ENCODE peak calls at places on chromosomes 3 and 15, in ten cellular contexts. Q is choroid plexus epithelial cell; T is progenitor cell of endocrine pancreas; A is CD8-positive, alpha-beta T cell; R is nephron progenitor cell; D is dorsolateral prefrontal cortex; L is left ventricle myocardium inferior; H is GM20000; O is body of pancreas; M is fibroblast of lung. K is an unnamed sample.
A peak's percentile ranks its signal among the peaks of the same experiment; 100 is the strongest.

GRCh38 chr15:70034596-70034995 is 63.1 kb downstream of the TLE3 start:
- DNase-seq in Q (no peak), T (no peak), A (no peak), R (no peak), D (no peak), L (no peak), H (no peak), O (no peak), M (no peak), K (no peak)

GRCh38 chr15:94083467-94083991 is 147.8 kb upstream of the MCTP2 start:
- DNase-seq in Q (peak; percentile 60), T (no peak), A (no peak), R (no peak), D (no peak), L (no peak), H (no peak), O (no peak), M (peak; percentile 89), K (no peak)

GRCh38 chr3:184604956-184605290 is 43.3 kb downstream of the EPHB3 start:
- DNase-seq in Q (no peak), T (no peak), A (no peak), R (no peak), D (no peak), L (no peak), H (no peak), O (no peak), M (no peak), K (no peak)

GRCh38 chr3:184261270-184262165 is at the start of gene CAMK2N2:
- DNase-seq in Q (peak; percentile 68), T (peak; percentile 56), A (peak; percentile 53), R (peak; percentile 78), D (peak; percentile 58), L (peak; percentile 46), H (peak; percentile 91), O (peak; percentile 97), M (peak; percentile 60), K (peak; percentile 43)

GRCh38 chr15:88646951-88647350 is 8.1 kb downstream of the ISG20 start:
- DNase-seq in Q (no peak), T (no peak), A (no peak), R (no peak), D (peak; percentile 1), L (no peak), H (no peak), O (no peak), M (no peak), K (no peak)

GRCh38 chr3:54758461-54758860 is 169.4 kb downstream of the LRTM1 start:
- DNase-seq in Q (no peak), T (no peak), A (no peak), R (no peak), D (no peak), L (no peak), H (no peak), O (no peak), M (no peak), K (no peak)

GRCh38 chr3:112425858-112426750 is 73.2 kb downstream of the BTLA start:
- DNase-seq in Q (no peak), T (no peak), A (no peak), R (no peak), D (no peak), L (no peak), H (no peak), O (no peak), M (no peak), K (no peak)

GRCh38 chr15:38707802-38708671 is 143.4 kb upstream of the RASGRP1 start:
- DNase-seq in Q (peak; percentile 85), T (peak; percentile 18), A (peak; percentile 30), R (peak; percentile 39), D (peak; percentile 32), L (no peak), H (peak; percentile 45), O (peak; percentile 49), M (peak; percentile 50), K (no peak)

GRCh38 chr3:149382518-149382917 is 5.1 kb upstream of the TM4SF1 start:
- DNase-seq in Q (no peak), T (no peak), A (no peak), R (no peak), D (no peak), L (no peak), H (no peak), O (no peak), M (peak; percentile 38), K (no peak)

GRCh38 chr3:8223766-8224165 is 277.9 kb upstream of the LMCD1 start:
- DNase-seq in Q (peak; percentile 19), T (no peak), A (no peak), R (no peak), D (no peak), L (no peak), H (no peak), O (peak; percentile 22), M (peak; percentile 27), K (no peak)

GRCh38 chr3:48440590-48440958 is 517 bp downstream of the TMA7 start:
- DNase-seq in Q (peak; percentile 42), T (no peak), A (peak; percentile 26), R (peak; percentile 38), D (no peak), L (no peak), H (no peak), O (no peak), M (peak; percentile 28), K (no peak)

GRCh38 chr3:197820550-197821335 is 29.7 kb downstream of the LRCH3 start:
- DNase-seq in Q (no peak), T (no peak), A (no peak), R (peak; percentile 13), D (no peak), L (no peak), H (no peak), O (no peak), M (no peak), K (no peak)

GRCh38 chr3:177746259-177747021 is 549.2 kb upstream of the TBL1XR1 start:
- DNase-seq in Q (peak; percentile 30), T (no peak), A (no peak), R (no peak), D (no peak), L (no peak), H (no peak), O (no peak), M (peak; percentile 86), K (no peak)
- TF ChIP-seq CTCF in Q (no peak), T (no peak), A (no peak), R (no peak), D (no peak), L (no peak), H (no peak), O (no peak), M (no peak), K (no peak)

GRCh38 chr15:92339361-92339760 is 54.3 kb upstream of the ST8SIA2 start:
- DNase-seq in Q (no peak), T (no peak), A (no peak), R (no peak), D (no peak), L (no peak), H (no peak), O (no peak), M (no peak), K (no peak)

GRCh38 chr15:92328207-92328606 is 65.5 kb upstream of the ST8SIA2 start:
- DNase-seq in Q (no peak), T (no peak), A (no peak), R (no peak), D (no peak), L (no peak), H (no peak), O (no peak), M (no peak), K (no peak)

GRCh38 chr15:92336588-92336987 is 57.1 kb upstream of the ST8SIA2 start:
- DNase-seq in Q (no peak), T (no peak), A (no peak), R (no peak), D (no peak), L (peak; percentile 29), H (no peak), O (no peak), M (no peak), K (no peak)

GRCh38 chr15:92332125-92332899 is 61.4 kb upstream of the ST8SIA2 start:
- DNase-seq in Q (no peak), T (no peak), A (no peak), R (no peak), D (no peak), L (no peak), H (no peak), O (no peak), M (no peak), K (no peak)

DNA sequence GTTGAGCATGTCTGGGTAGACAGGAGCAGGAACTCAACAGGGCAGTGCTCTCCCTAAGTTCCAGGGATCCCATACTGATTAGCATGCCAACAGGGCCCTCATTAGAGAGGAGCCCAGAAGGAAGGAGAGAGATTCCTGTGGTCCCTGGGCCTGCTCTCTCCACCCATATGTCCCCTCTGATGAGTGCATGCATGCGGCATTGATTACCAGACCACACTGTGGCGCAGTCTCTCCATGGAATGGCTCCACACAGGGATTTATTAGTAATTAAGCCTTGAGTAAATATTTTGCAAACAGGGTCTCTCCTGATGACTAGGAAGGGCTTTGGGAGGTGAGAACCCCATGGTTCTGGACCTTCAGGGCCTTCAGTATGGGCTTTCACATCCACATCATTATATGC is 60.0 kb upstream of the ST8SIA2 start:
- DNase-seq in Q (no peak), T (no peak), A (no peak), R (no peak), D (no peak), L (no peak), H (no peak), O (no peak), M (no peak), K (no peak)
- TF ChIP-seq CTCF in Q (no peak), T (no peak), A (no peak), R (no peak), D (no peak), L (no peak), H (no peak), O (no peak), M (no peak), K (no peak)

DNA sequence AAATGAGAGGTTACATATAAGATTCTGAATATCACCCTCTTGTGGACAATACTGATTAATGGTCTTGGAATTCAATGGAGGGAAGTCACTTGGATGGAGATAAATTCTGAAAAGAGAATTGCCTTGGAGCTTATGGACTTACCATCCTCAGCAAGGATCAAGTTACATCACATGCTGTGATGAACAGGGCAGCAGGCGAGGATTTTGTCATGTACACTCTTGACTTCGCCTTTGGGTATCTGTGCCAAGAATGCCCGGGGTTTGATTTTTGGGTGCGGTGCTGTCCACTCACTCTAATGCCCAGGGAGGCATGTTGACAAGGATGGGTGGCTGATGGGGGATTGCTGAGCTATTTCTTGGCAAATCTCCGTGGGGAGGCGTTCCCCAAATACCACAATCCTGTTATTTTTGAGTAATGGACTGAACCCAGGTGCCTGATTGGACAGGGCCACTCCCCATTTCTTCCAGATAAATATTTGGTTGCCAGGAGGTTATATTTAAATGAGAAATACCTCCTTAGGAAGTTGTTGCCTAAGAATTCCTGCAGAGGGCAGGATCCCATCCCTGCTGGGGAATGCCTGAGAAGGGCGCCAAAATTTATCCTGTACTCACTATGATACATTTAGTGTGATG is 96.3 kb downstream of the TPRG1 start:
- DNase-seq in Q (peak; percentile 49), T (no peak), A (no peak), R (no peak), D (no peak), L (no peak), H (no peak), O (no peak), M (peak; percentile 38), K (no peak)
- TF ChIP-seq CTCF in Q (peak; percentile 45), T (peak; percentile 33), A (no peak), R (peak; percentile 31), D (no peak), L (peak; percentile 11), H (no peak), O (no peak), M (peak; percentile 35), K (no peak)

GRCh38 chr15:41042851-41043250 is 73.2 kb downstream of the INO80 start:
- DNase-seq in Q (no peak), T (no peak), A (no peak), R (no peak), D (no peak), L (no peak), H (no peak), O (no peak), M (no peak), K (no peak)
- TF ChIP-seq CTCF in Q (no peak), T (no peak), A (no peak), R (no peak), D (no peak), L (no peak), H (no peak), O (no peak), M (no peak), K (no peak)